ENCODE peak calls at places on chromosomes 11 and 22, in seven cellular contexts. One of them, this sample, is unnamed. For H3K4me1, the result is how much of the 10 kb centered on the place peaks cover.

GRCh38 chr22:49394116-49394785 is 433.4 kb downstream of the BRD1 start:
- DNase-seq in keratinocyte: no peak
- DNase-seq in heart right ventricle: no peak
- DNase-seq in stomach: no peak
- DNase-seq in effector memory CD4-positive, alpha-beta T cell: no peak
- DNase-seq in colonic mucosa: peak
- DNase-seq in psoas muscle: no peak
- DNase-seq in this sample: no peak

GRCh38 chr11:40130427-40130826 is 1329.0 kb downstream of the LRRC4C start:
- DNase-seq in keratinocyte: no peak
- DNase-seq in heart right ventricle: no peak
- DNase-seq in stomach: no peak
- DNase-seq in effector memory CD4-positive, alpha-beta T cell: no peak
- DNase-seq in colonic mucosa: no peak
- DNase-seq in psoas muscle: no peak
- DNase-seq in this sample: no peak

GRCh38 chr11:115247404-115247803 is 256.8 kb downstream of the CADM1 start:
- DNase-seq in keratinocyte: no peak
- DNase-seq in heart right ventricle: no peak
- DNase-seq in stomach: no peak
- DNase-seq in effector memory CD4-positive, alpha-beta T cell: no peak
- DNase-seq in colonic mucosa: no peak
- DNase-seq in psoas muscle: no peak
- DNase-seq in this sample: no peak

GRCh38 chr11:64164392-64165312 is 1.3 kb downstream of the MACROD1 start:
- DNase-seq in keratinocyte: no peak
- DNase-seq in heart right ventricle: no peak
- DNase-seq in stomach: peak
- DNase-seq in effector memory CD4-positive, alpha-beta T cell: no peak
- DNase-seq in colonic mucosa: peak
- DNase-seq in psoas muscle: peak
- DNase-seq in this sample: peak

GRCh38 chr22:49238181-49239141 is 589.2 kb downstream of the BRD1 start:
- DNase-seq in keratinocyte: no peak
- DNase-seq in heart right ventricle: no peak
- DNase-seq in stomach: no peak
- DNase-seq in effector memory CD4-positive, alpha-beta T cell: no peak
- DNase-seq in colonic mucosa: no peak
- DNase-seq in psoas muscle: no peak
- DNase-seq in this sample: no peak

GRCh38 chr11:111414267-111414931 is 35.3 kb upstream of the POU2AF1 start:
- DNase-seq in keratinocyte: no peak
- DNase-seq in heart right ventricle: no peak
- DNase-seq in stomach: no peak
- DNase-seq in effector memory CD4-positive, alpha-beta T cell: no peak
- DNase-seq in colonic mucosa: no peak
- DNase-seq in psoas muscle: no peak
- DNase-seq in this sample: no peak

GRCh38 chr11:44159848-44160721 is 64.6 kb downstream of the EXT2 start:
- DNase-seq in keratinocyte: no peak
- DNase-seq in heart right ventricle: no peak
- DNase-seq in stomach: no peak
- DNase-seq in effector memory CD4-positive, alpha-beta T cell: no peak
- DNase-seq in colonic mucosa: no peak
- DNase-seq in psoas muscle: no peak
- DNase-seq in this sample: no peak

GRCh38 chr11:211741-212140 is 4.2 kb downstream of the RIC8A start:
- DNase-seq in keratinocyte: no peak
- DNase-seq in heart right ventricle: no peak
- DNase-seq in stomach: peak
- DNase-seq in effector memory CD4-positive, alpha-beta T cell: no peak
- DNase-seq in colonic mucosa: no peak
- DNase-seq in psoas muscle: no peak
- DNase-seq in this sample: no peak

GRCh38 chr11:1731451-1732059 is 18.8 kb downstream of the IFITM10 start:
- DNase-seq in keratinocyte: no peak
- DNase-seq in heart right ventricle: no peak
- DNase-seq in stomach: no peak
- DNase-seq in effector memory CD4-positive, alpha-beta T cell: no peak
- DNase-seq in colonic mucosa: no peak
- DNase-seq in psoas muscle: no peak
- DNase-seq in this sample: no peak

GRCh38 chr11:44443836-44444769 is 121.4 kb upstream of the CD82 start:
- DNase-seq in keratinocyte: no peak
- DNase-seq in heart right ventricle: no peak
- DNase-seq in stomach: peak
- DNase-seq in effector memory CD4-positive, alpha-beta T cell: no peak
- DNase-seq in colonic mucosa: no peak
- DNase-seq in psoas muscle: no peak
- DNase-seq in this sample: no peak

GRCh38 chr11:1938343-1939005 is 8.7 kb upstream of the MRPL23 start:
- DNase-seq in keratinocyte: no peak
- DNase-seq in heart right ventricle: no peak
- DNase-seq in stomach: no peak
- DNase-seq in effector memory CD4-positive, alpha-beta T cell: no peak
- DNase-seq in colonic mucosa: no peak
- DNase-seq in psoas muscle: peak
- DNase-seq in this sample: no peak

GRCh38 chr22:48627203-48627602 is 1200.5 kb downstream of the BRD1 start:
- DNase-seq in keratinocyte: no peak
- DNase-seq in heart right ventricle: no peak
- DNase-seq in stomach: no peak
- DNase-seq in effector memory CD4-positive, alpha-beta T cell: no peak
- DNase-seq in colonic mucosa: no peak
- DNase-seq in psoas muscle: no peak
- DNase-seq in this sample: no peak

GRCh38 chr11:126411971-126412381 is 56.5 kb downstream of the ST3GAL4 start:
- DNase-seq in keratinocyte: no peak
- DNase-seq in heart right ventricle: peak
- DNase-seq in stomach: no peak
- DNase-seq in effector memory CD4-positive, alpha-beta T cell: no peak
- DNase-seq in colonic mucosa: no peak
- DNase-seq in psoas muscle: no peak
- DNase-seq in this sample: no peak

GRCh38 chr11:66264893-66265292 is 3.5 kb upstream of the RAB1B start:
- DNase-seq in keratinocyte: no peak
- DNase-seq in heart right ventricle: no peak
- DNase-seq in stomach: peak
- DNase-seq in effector memory CD4-positive, alpha-beta T cell: no peak
- DNase-seq in colonic mucosa: no peak
- DNase-seq in psoas muscle: no peak
- DNase-seq in this sample: no peak

GRCh38 chr11:31625868-31626267 is 116.3 kb downstream of the ELP4 start:
- DNase-seq in keratinocyte: no peak
- DNase-seq in heart right ventricle: no peak
- DNase-seq in stomach: no peak
- DNase-seq in effector memory CD4-positive, alpha-beta T cell: no peak
- DNase-seq in colonic mucosa: no peak
- DNase-seq in psoas muscle: no peak
- DNase-seq in this sample: no peak

DNA sequence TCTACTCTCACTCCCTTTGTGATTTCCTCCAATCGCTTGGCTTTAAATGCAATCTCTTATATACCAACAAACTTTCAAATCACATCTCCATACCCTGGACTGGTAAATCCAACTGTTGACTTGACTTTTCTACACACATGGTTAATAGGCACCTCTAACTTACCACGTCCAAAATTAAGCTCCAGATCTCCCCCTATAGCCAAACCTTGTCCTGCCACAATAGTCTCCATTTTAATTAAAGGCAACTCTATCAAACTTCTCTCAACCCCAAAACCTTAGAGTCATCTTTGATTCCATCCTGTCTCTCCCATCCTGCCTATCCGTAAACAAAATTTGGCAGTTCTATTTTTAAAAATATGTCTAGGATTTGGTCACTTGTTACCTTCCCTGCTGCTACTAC is 141.8 kb upstream of the DDI1 start:
- DNase-seq in keratinocyte: no peak
- DNase-seq in heart right ventricle: no peak
- DNase-seq in stomach: no peak
- DNase-seq in effector memory CD4-positive, alpha-beta T cell: no peak
- DNase-seq in colonic mucosa: no peak
- DNase-seq in psoas muscle: no peak
- DNase-seq in this sample: no peak
- H3K4me1 ChIP-seq in keratinocyte: under half
- H3K4me1 ChIP-seq in heart right ventricle: under half
- H3K4me1 ChIP-seq in stomach: under half
- H3K4me1 ChIP-seq in effector memory CD4-positive, alpha-beta T cell: under half
- H3K4me1 ChIP-seq in colonic mucosa: under half
- H3K4me1 ChIP-seq in psoas muscle: under half
- H3K4me1 ChIP-seq in this sample: under half

DNA sequence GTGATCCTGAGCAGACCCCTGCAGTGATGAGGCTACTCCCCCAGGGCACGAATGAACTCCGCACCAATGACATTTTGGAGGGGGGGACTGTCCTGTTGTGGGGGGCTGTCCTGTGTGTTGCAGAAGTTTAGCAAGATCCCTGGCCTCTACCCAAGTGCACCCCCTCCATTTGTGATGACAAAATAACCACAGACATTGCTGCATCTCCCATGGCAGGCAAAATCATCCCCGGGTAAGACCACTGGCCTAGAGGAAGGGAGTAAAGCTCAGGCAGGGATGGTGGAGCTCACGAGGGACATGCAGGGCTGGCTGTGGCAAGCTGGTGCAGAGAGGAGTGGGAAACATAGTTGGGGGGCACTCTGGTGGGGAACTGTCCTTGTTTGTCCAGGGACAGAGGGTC is 40.6 kb downstream of the NECTIN1 start:
- DNase-seq in keratinocyte: no peak
- DNase-seq in heart right ventricle: no peak
- DNase-seq in stomach: no peak
- DNase-seq in effector memory CD4-positive, alpha-beta T cell: no peak
- DNase-seq in colonic mucosa: no peak
- DNase-seq in psoas muscle: no peak
- DNase-seq in this sample: no peak
- H3K4me1 ChIP-seq in keratinocyte: half or more
- H3K4me1 ChIP-seq in heart right ventricle: under half
- H3K4me1 ChIP-seq in stomach: under half
- H3K4me1 ChIP-seq in effector memory CD4-positive, alpha-beta T cell: under half
- H3K4me1 ChIP-seq in colonic mucosa: under half
- H3K4me1 ChIP-seq in psoas muscle: under half
- H3K4me1 ChIP-seq in this sample: under half

DNA sequence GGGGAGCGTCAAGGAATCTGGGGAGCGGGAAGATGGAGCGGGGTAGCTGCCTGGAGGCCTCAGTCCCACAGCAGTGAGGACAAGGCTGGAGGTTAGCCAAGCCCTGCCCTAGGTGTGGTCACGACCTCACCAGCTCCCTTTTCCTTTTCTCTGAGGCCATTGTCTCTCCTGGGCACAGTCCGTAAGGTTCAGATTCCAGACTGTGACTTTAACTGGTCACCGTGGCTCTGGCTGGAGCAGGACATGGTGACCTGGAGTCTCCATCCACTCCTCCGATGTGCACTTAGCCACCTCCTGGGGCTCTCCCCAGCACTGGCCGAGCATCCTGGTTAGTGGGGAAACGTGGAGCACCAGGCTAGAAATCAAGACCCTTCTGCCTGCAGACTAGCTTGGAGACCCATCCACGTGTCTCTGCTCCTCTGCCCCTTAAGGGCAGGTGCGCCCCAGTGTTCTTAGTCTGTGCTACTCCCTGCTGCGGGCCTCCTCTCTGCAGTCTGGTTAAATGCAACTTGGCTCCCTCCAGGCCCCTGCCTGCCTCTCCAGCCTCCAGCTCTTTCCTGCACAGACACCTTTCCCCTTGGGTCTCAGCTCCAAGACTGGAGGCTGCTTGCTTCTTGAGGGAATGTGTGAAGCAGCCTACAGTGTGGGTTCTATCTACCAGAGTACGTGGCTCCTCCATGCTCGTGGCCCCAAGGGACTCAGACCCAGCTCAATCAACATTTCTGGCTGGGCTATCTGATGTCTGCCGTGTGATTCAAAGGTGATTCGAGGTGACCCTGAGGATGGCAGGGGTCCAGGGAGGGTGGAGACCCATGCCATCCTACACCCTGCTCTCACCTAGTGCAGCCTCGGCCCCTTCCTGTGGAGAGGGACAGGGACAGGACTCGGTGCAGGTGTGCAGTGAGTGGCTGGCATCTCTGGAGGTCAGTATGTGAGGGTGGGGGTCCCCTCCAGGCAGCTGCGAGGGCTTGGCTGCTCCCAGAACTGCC is 5.2 kb downstream of the SLC25A1 start:
- DNase-seq in keratinocyte: no peak
- DNase-seq in heart right ventricle: no peak
- DNase-seq in stomach: no peak
- DNase-seq in effector memory CD4-positive, alpha-beta T cell: no peak
- DNase-seq in colonic mucosa: peak
- DNase-seq in psoas muscle: no peak
- DNase-seq in this sample: no peak
- H3K4me1 ChIP-seq in keratinocyte: half or more
- H3K4me1 ChIP-seq in heart right ventricle: half or more
- H3K4me1 ChIP-seq in stomach: half or more
- H3K4me1 ChIP-seq in effector memory CD4-positive, alpha-beta T cell: under half
- H3K4me1 ChIP-seq in colonic mucosa: under half
- H3K4me1 ChIP-seq in psoas muscle: under half
- H3K4me1 ChIP-seq in this sample: half or more

GRCh38 chr22:37981282-37982011 is 2.9 kb downstream of the SOX10 start:
- DNase-seq in keratinocyte: no peak
- DNase-seq in heart right ventricle: no peak
- DNase-seq in stomach: no peak
- DNase-seq in effector memory CD4-positive, alpha-beta T cell: no peak
- DNase-seq in colonic mucosa: peak
- DNase-seq in psoas muscle: no peak
- DNase-seq in this sample: no peak
- H3K4me1 ChIP-seq in keratinocyte: under half
- H3K4me1 ChIP-seq in heart right ventricle: under half
- H3K4me1 ChIP-seq in stomach: under half
- H3K4me1 ChIP-seq in effector memory CD4-positive, alpha-beta T cell: under half
- H3K4me1 ChIP-seq in colonic mucosa: under half
- H3K4me1 ChIP-seq in psoas muscle: under half
- H3K4me1 ChIP-seq in this sample: under half

DNA sequence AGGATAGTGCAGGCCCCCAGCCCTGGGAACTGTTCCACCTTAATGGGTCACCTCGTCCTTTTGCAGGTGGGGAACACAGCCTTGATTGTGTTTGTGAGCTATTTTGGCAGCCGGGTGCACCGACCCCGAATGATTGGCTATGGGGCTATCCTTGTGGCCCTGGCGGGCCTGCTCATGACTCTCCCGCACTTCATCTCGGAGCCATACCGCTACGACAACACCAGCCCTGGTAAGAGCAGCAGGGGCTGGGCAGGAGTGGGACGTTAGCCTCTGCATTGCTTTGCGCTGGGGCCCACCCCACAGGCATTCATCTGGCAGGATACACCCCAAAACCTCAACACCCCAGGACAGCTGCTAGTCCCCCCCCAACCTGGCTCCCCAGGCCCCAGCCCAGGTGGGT is 14.8 kb downstream of the SLCO2B1 start:
- DNase-seq in keratinocyte: no peak
- DNase-seq in heart right ventricle: no peak
- DNase-seq in stomach: no peak
- DNase-seq in effector memory CD4-positive, alpha-beta T cell: no peak
- DNase-seq in colonic mucosa: no peak
- DNase-seq in psoas muscle: no peak
- DNase-seq in this sample: no peak
- H3K4me1 ChIP-seq in keratinocyte: under half
- H3K4me1 ChIP-seq in heart right ventricle: under half
- H3K4me1 ChIP-seq in stomach: under half
- H3K4me1 ChIP-seq in effector memory CD4-positive, alpha-beta T cell: under half
- H3K4me1 ChIP-seq in colonic mucosa: under half
- H3K4me1 ChIP-seq in psoas muscle: under half
- H3K4me1 ChIP-seq in this sample: under half

GRCh38 chr22:45516163-45516562 is 13.5 kb downstream of the FBLN1 start:
- DNase-seq in keratinocyte: no peak
- DNase-seq in heart right ventricle: no peak
- DNase-seq in stomach: no peak
- DNase-seq in effector memory CD4-positive, alpha-beta T cell: no peak
- DNase-seq in colonic mucosa: no peak
- DNase-seq in psoas muscle: no peak
- DNase-seq in this sample: no peak
- H3K4me1 ChIP-seq in keratinocyte: under half
- H3K4me1 ChIP-seq in heart right ventricle: under half
- H3K4me1 ChIP-seq in stomach: under half
- H3K4me1 ChIP-seq in effector memory CD4-positive, alpha-beta T cell: under half
- H3K4me1 ChIP-seq in colonic mucosa: under half
- H3K4me1 ChIP-seq in psoas muscle: under half
- H3K4me1 ChIP-seq in this sample: under half